ENCODE peak calls at places on chromosomes 16 and 17, in four cellular contexts. N is PC-3; E is OCI-LY7; M is CD8-positive, alpha-beta T cell. R is an unnamed sample.

GRCh38 chr16:20074089-20074956 is 633 bp upstream of the GPR139 start:
- DNase-seq in N (no peak), E (no peak), M (no peak), R (no peak)

GRCh38 chr17:70597774-70598173 is 428.4 kb downstream of the KCNJ2 start:
- DNase-seq in N (no peak), E (no peak), M (no peak), R (no peak)

GRCh38 chr16:4159726-4160125 is 43.5 kb upstream of the ADCY9 start:
- DNase-seq in N (no peak), E (no peak), M (no peak), R (no peak)

GRCh38 chr17:16352303-16352837 is 899 bp downstream of the CENPV start:
- DNase-seq in N (no peak), E (peak; percentile 51), M (peak; percentile 25), R (no peak)

GRCh38 chr16:67857547-67858233 is 10.2 kb upstream of the CENPT start:
- DNase-seq in N (peak; percentile 95), E (no peak), M (no peak), R (no peak)

GRCh38 chr17:4389079-4389478 is 22.6 kb upstream of the UBE2G1 start:
- DNase-seq in N (no peak), E (no peak), M (no peak), R (no peak)

GRCh38 chr16:27259710-27260109 is 8.9 kb downstream of the NSMCE1 start:
- DNase-seq in N (no peak), E (no peak), M (no peak), R (no peak)

GRCh38 chr17:44235583-44235936 is 16.1 kb upstream of the UBTF start:
- DNase-seq in N (peak; percentile 96), E (no peak), M (no peak), R (no peak)

GRCh38 chr17:55117063-55117611 is 147.6 kb upstream of the HLF start:
- DNase-seq in N (no peak), E (no peak), M (no peak), R (no peak)

GRCh38 chr17:75703591-75703990 is 17.7 kb upstream of the ITGB4 start:
- DNase-seq in N (peak; percentile 63), E (no peak), M (no peak), R (no peak)

GRCh38 chr16:68064791-68065365 is 20.3 kb upstream of the NFATC3 start:
- DNase-seq in N (peak; percentile 63), E (peak; percentile 75), M (peak; percentile 73), R (peak; percentile 64)

GRCh38 chr17:12667299-12667958 is 1.7 kb downstream of the MYOCD start:
- DNase-seq in N (peak; percentile 68), E (peak; percentile 22), M (no peak), R (no peak)

GRCh38 chr17:38410201-38410600 is 18.1 kb upstream of the ARHGAP23 start:
- DNase-seq in N (no peak), E (no peak), M (no peak), R (no peak)

GRCh38 chr17:76296186-76296585 is 11.9 kb downstream of the QRICH2 start:
- DNase-seq in N (no peak), E (no peak), M (no peak), R (no peak)

GRCh38 chr17:29931253-29931932 is 1.4 kb upstream of the SSH2 start:
- DNase-seq in N (peak; percentile 62), E (peak; percentile 99), M (peak; percentile 66), R (peak; percentile 51)

GRCh38 chr16:24409045-24409444 is 130.3 kb upstream of the RBBP6 start:
- DNase-seq in N (peak; percentile 29), E (peak; percentile 10), M (no peak), R (no peak)

GRCh38 chr17:50484341-50485155 is 5.9 kb downstream of the RSAD1 start:
- DNase-seq in N (no peak), E (no peak), M (no peak), R (no peak)

GRCh38 chr17:43367588-43368242 is 31.1 kb upstream of the ARL4D start:
- DNase-seq in N (peak; percentile 90), E (peak; percentile 89), M (peak; percentile 8), R (no peak)

GRCh38 chr17:81518785-81519283 is 6.2 kb upstream of the ACTG1 start:
- DNase-seq in N (peak; percentile 62), E (peak; percentile 63), M (no peak), R (no peak)

GRCh38 chr17:6388416-6388815 is 46.5 kb downstream of the AIPL1 start:
- DNase-seq in N (no peak), E (no peak), M (no peak), R (no peak)

GRCh38 chr16:1899641-1900451 is 18.4 kb downstream of the HS3ST6 start:
- DNase-seq in N (peak; percentile 55), E (no peak), M (no peak), R (no peak)

GRCh38 chr17:6084226-6085161 is 14.3 kb downstream of the WSCD1 start:
- DNase-seq in N (no peak), E (no peak), M (no peak), R (no peak)

GRCh38 chr17:67850991-67851631 is 25.8 kb downstream of the BPTF start:
- DNase-seq in N (no peak), E (no peak), M (no peak), R (no peak)

GRCh38 chr17:354651-355556 is 2.3 kb upstream of the RPH3AL start:
- DNase-seq in N (peak; percentile 7), E (no peak), M (no peak), R (no peak)

GRCh38 chr16:74700206-74701040 is at the start of gene MLKL:
- DNase-seq in N (peak; percentile 62), E (peak; percentile 53), M (peak; percentile 58), R (peak; percentile 55)

GRCh38 chr17:68057531-68057952 is 22.0 kb downstream of the KPNA2 start:
- DNase-seq in N (peak; percentile 61), E (peak; percentile 63), M (peak; percentile 51), R (no peak)

GRCh38 chr16:80299416-80299815 is 241.4 kb upstream of the DYNLRB2 start:
- DNase-seq in N (no peak), E (no peak), M (no peak), R (no peak)

GRCh38 chr17:57675427-57675826 is 69.7 kb downstream of the CCDC182 start:
- DNase-seq in N (no peak), E (no peak), M (no peak), R (no peak)

GRCh38 chr16:49760815-49761214 is 95.1 kb downstream of the ZNF423 start:
- DNase-seq in N (no peak), E (no peak), M (no peak), R (no peak)
- H3K9me3 ChIP-seq in N (no peaks in the 10 kb centered on the region), E (no peaks in the 10 kb centered on the region), M (no peaks in the 10 kb centered on the region), R (no peaks in the 10 kb centered on the region)

GRCh38 chr16:89001117-89002027 is 24.4 kb upstream of the CBFA2T3 start:
- DNase-seq in N (no peak), E (no peak), M (no peak), R (no peak)
- H3K9me3 ChIP-seq in N (no peaks in the 10 kb centered on the region), E (peaks cover 26% of the 10 kb centered on the region), M (no peaks in the 10 kb centered on the region), R (no peaks in the 10 kb centered on the region)

DNA sequence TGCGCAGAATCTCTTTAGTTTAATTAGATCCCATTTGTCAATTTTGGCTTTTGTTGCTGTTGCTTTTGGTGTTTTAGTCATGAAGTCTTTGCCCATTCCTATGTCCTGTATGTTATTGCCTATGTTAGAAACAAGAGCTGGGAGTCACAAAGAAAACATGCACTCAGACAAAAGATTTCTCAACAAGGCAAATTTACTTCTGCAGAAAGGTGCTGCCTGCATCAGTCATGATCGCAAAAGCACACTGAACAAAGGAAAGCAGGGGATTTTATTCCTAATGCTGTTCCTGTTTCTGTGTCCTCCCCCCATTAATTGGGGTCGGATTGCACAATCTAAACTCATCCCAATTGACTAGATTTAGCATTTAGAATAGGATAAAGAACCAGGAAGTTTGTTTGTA is 55.9 kb downstream of the ATF7IP2 start:
- DNase-seq in N (no peak), E (peak; percentile 5), M (no peak), R (no peak)
- H3K9me3 ChIP-seq in N (no peaks in the 10 kb centered on the region), E (peaks cover 16% of the 10 kb centered on the region), M (peaks cover 15% of the 10 kb centered on the region), R (peaks cover 20% of the 10 kb centered on the region)

DNA sequence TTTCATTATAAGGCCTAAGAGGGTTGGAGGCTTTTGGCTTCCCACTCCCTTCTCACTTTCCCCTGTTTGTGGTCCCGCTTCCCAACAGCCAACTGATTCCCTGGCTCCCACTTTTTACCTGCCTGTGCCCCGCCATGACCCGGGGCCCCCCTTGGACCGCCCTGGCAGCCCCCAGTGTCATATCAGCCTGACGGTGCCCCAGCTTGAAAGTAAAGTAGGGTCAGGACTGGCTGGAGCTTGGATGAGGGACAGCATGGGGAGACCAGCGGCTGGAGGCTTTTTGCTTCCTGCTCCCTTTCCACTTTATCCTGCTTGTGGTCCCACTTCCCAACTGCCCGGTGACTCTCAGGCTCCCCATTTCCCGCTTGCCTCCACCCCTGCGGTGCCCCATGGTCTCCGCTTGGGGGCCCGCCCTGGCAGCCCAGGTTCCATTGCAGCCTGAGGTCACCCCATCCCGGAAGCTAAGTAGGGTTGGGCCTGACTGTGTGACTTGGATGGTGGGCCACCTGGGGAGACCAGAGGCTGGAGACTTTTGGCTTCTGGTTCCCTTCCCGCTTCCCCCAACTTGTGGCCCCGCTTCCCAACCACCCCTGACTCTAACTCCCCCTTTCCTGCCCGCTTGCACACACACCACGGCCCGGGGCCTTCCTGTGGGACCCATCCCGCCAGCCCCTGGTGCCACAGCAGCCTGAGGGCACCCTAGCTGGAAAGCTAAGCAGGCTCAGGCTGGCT is 2274.7 kb downstream of the TP53TG3F start:
- DNase-seq in N (no peak), E (no peak), M (no peak), R (no peak)
- H3K9me3 ChIP-seq in N (no peaks in the 10 kb centered on the region), E (no peaks in the 10 kb centered on the region), M (no peaks in the 10 kb centered on the region), R (peaks cover 6% of the 10 kb centered on the region)

GRCh38 chr16:31920373-31920772 is 46.8 kb downstream of the ZNF267 start:
- DNase-seq in N (no peak), E (no peak), M (no peak), R (no peak)

GRCh38 chr16:31913668-31914067 is 40.1 kb downstream of the ZNF267 start:
- DNase-seq in N (no peak), E (no peak), M (no peak), R (no peak)

DNA sequence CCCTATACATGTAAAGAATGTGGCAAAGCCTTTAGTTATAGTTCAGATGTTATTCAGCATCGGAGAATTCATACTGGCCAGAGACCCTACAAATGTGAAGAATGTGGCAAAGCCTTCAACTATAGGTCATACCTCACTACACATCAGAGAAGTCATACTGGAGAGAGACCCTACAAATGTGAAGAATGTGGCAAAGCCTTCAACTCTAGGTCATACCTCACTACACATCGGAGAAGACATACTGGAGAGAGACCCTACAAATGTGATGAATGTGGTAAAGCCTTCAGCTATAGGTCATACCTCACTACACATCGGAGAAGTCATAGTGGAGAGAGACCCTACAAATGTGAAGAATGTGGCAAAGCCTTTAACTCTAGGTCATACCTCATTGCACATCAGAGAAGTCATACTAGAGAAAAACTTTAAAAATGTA is 42.5 kb downstream of the ZNF267 start:
- DNase-seq in N (no peak), E (peak; percentile 7), M (no peak), R (no peak)
- H3K9me3 ChIP-seq in N (peaks cover 77% of the 10 kb centered on the region), E (peaks cover 96% of the 10 kb centered on the region), M (peaks cover 76% of the 10 kb centered on the region), R (peaks cover 91% of the 10 kb centered on the region)